ENCODE peak calls at places on chromosomes 5 and 9, in eight cellular contexts. P is PC-3, D is gastrocnemius medialis, Q is adrenal gland, U is neural progenitor cell, W is colonic mucosa, E is lower lobe of right lung, F is upper lobe of right lung. B is an unnamed sample.

GRCh38 chr9:131045300-131046092 is 36.5 kb downstream of the LAMC3 start:
- DNase-seq in E (no peak), D (no peak), F (no peak), W (no peak), P (no peak), Q (no peak), U (no peak), B (no peak)

GRCh38 chr5:160271396-160271795 is 41.0 kb downstream of the CCNJL start:
- DNase-seq in P (no peak), F (no peak), U (peak; percentile 42), Q (no peak), E (peak; percentile 62), W (peak; percentile 80), D (no peak), B (no peak)

GRCh38 chr9:75200892-75201470 is 112.7 kb downstream of the OSTF1 start:
- DNase-seq in P (peak; percentile 74), W (peak; percentile 23), D (no peak), U (peak; percentile 69), E (no peak), F (no peak), Q (no peak), B (no peak)

GRCh38 chr9:135920973-135921585 is 13.7 kb upstream of the CAMSAP1 start:
- DNase-seq in P (no peak), D (peak; percentile 19), W (no peak), Q (no peak), E (no peak), U (no peak), F (peak; percentile 63), B (no peak)

GRCh38 chr9:93268551-93269314 is 84.8 kb downstream of the WNK2 start:
- DNase-seq in U (no peak), P (no peak), F (peak; percentile 40), E (peak; percentile 43), Q (no peak), W (peak; percentile 87), D (no peak), B (peak; percentile 8)

GRCh38 chr9:130041648-130042405 is 1.2 kb downstream of the FNBP1 start:
- DNase-seq in D (no peak), W (peak; percentile 29), U (peak; percentile 52), P (peak; percentile 56), E (no peak), Q (no peak), F (no peak), B (peak; percentile 48)

GRCh38 chr5:83583859-83584258 is 112.3 kb downstream of the VCAN start:
- DNase-seq in P (peak; percentile 64), U (no peak), Q (no peak), D (no peak), W (no peak), E (no peak), F (no peak), B (no peak)

GRCh38 chr9:36142510-36143161 is 6.1 kb downstream of the GLIPR2 start:
- DNase-seq in D (no peak), F (no peak), W (peak; percentile 71), E (no peak), P (no peak), U (no peak), Q (no peak), B (no peak)

GRCh38 chr5:179777909-179778308 is 15.9 kb upstream of the LTC4S start:
- DNase-seq in F (no peak), Q (no peak), E (no peak), P (no peak), U (no peak), D (no peak), W (no peak), B (no peak)
- H3K36me3 ChIP-seq in F (peaks cover 52% of the 10 kb centered on the region), Q (no peaks in the 10 kb centered on the region), E (peaks cover 76% of the 10 kb centered on the region), P (no peaks in the 10 kb centered on the region), U (no peaks in the 10 kb centered on the region), D (peaks cover 45% of the 10 kb centered on the region), W (peaks cover 11% of the 10 kb centered on the region), B (peaks cover 80% of the 10 kb centered on the region)

DNA sequence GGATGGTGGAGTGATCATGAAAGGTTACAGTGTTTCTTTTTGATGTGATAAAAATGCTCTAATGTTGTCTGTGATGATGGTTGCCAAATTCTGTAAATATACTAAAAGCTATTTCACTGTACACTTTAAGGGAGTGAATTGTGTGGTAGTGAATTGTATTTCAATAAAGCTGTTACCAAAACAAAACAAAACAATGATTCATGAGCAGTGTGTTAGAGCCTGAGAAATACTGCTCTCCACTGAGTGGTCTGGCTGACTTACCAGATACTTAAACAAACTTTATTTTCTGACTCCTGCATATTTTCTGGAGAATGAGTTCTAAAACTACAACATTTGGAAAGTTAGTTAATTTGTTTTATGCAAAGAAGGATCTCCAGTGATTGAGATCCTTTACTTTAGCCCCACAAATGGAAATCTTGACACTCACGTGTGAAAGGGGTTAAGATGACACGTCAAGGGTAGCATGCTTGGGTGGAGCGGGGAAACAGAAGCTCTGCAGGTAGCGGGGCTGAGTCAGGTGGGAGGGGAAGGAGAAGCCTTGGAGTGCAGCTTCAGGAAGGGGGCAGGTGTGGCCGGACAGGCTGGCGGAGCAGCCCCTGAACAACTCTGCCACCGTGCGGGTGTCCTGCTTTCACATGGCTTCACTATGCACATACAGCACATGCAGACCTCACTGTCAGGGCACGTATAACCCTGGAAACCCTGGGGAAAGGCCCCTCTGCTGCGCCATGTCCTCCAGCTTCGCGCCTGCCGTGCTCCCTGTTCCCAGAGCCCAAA is 256.7 kb downstream of the IRX1 start:
- DNase-seq in E (no peak), F (no peak), U (no peak), Q (no peak), W (no peak), D (no peak), P (no peak), B (no peak)
- TF ChIP-seq CTCF in E (no peak), F (no peak), U (no peak), Q (no peak), W (no peak), D (no peak), P (no peak), B (no peak)

GRCh38 chr5:145775893-145776444 is 59.2 kb downstream of the PRELID2 start:
- DNase-seq in F (no peak), D (peak; percentile 13), P (peak; percentile 77), Q (peak; percentile 39), E (no peak), W (no peak), U (no peak), B (peak; percentile 59)
- H3K27ac ChIP-seq in F (no peak overlapping the region), D (peak overlapping the region; percentile 18), P (peak overlapping the region; percentile 24), Q (peak overlapping the region; percentile 72), E (peak overlapping the region; percentile 0), W (no peak overlapping the region), U (no peak overlapping the region), B (peak overlapping the region; percentile 54)

DNA sequence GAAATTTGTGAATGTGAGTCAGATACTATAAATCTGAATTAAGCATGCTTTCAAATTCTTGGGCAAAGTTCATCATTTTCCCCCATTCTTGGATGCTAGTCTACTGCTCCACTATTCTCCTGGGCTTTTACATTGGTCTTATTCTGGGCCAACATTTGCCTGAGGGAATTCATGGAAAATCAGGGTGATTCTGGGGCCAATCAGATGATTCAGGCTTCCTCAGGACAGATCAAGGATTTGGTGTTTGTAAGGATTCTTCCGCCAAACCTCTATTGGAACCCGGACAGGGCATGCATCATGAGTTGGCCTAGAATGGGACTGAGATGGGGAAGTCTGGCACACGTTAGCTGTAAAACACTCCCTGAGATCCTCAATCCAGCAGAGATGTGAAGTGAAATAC is 113.8 kb downstream of the MEF2C start:
- DNase-seq in D (no peak), P (peak; percentile 62), E (no peak), F (no peak), Q (no peak), W (no peak), U (no peak), B (peak; percentile 43)
- H3K36me3 ChIP-seq in D (peaks cover 5% of the 10 kb centered on the region), P (no peaks in the 10 kb centered on the region), E (peaks cover 10% of the 10 kb centered on the region), F (peaks cover 10% of the 10 kb centered on the region), Q (no peaks in the 10 kb centered on the region), W (no peaks in the 10 kb centered on the region), U (no peaks in the 10 kb centered on the region), B (peaks cover 6% of the 10 kb centered on the region)

DNA sequence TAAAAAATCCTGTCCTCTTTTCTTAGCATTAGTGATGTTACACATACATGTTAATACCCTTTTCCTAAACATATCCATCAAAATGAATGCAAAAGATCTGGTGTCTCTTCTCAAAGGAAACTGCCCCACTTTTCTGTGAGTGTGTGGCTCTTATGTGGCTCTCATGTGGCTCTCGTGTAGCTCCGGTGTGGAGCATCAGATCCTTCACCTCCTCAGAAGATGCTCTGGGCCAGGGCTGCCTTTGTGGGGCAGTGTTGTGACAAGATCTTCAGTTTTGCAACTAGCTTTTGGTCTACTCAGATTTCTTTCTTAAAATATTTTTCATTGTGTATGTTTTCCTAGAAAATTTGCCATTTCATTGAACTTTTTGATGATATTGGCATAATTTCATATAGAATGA is 19.3 kb downstream of the GARNL3 start:
- DNase-seq in Q (peak; percentile 44), E (no peak), D (peak; percentile 47), W (peak; percentile 21), F (no peak), P (peak; percentile 39), U (peak; percentile 21), B (peak; percentile 59)
- TF ChIP-seq CTCF in Q (no peak), E (peak; percentile 30), D (peak; percentile 43), W (no peak), F (peak; percentile 34), P (peak; percentile 55), U (no peak), B (no peak)

GRCh38 chr5:75331095-75332090 is 5.6 kb upstream of the HMGCR start:
- DNase-seq in U (no peak), E (no peak), P (no peak), Q (no peak), D (no peak), W (no peak), F (no peak), B (no peak)
- H3K27ac ChIP-seq in U (no peak overlapping the region), E (no peak overlapping the region), P (no peak overlapping the region), Q (no peak overlapping the region), D (no peak overlapping the region), W (no peak overlapping the region), F (no peak overlapping the region), B (no peak overlapping the region)

GRCh38 chr5:14102666-14103065 is 40.5 kb upstream of the TRIO start:
- DNase-seq in F (no peak), E (no peak), P (no peak), Q (no peak), U (no peak), D (no peak), W (no peak), B (no peak)

GRCh38 chr5:14097998-14098471 is 45.1 kb upstream of the TRIO start:
- DNase-seq in E (no peak), U (no peak), Q (no peak), W (no peak), D (no peak), F (no peak), P (peak; percentile 81), B (no peak)

GRCh38 chr5:14101922-14102321 is 41.2 kb upstream of the TRIO start:
- DNase-seq in Q (no peak), D (no peak), P (no peak), F (no peak), E (no peak), U (peak; percentile 76), W (no peak), B (no peak)

GRCh38 chr5:14105717-14106435 is 37.3 kb upstream of the TRIO start:
- DNase-seq in E (no peak), D (no peak), F (no peak), Q (peak; percentile 46), P (peak; percentile 99), U (no peak), W (no peak), B (no peak)

GRCh38 chr5:14100281-14100680 is 42.9 kb upstream of the TRIO start:
- DNase-seq in Q (no peak), W (no peak), D (no peak), E (no peak), U (no peak), P (peak; percentile 86), F (no peak), B (no peak)
- H3K36me3 ChIP-seq in Q (no peaks in the 10 kb centered on the region), W (no peaks in the 10 kb centered on the region), D (no peaks in the 10 kb centered on the region), E (no peaks in the 10 kb centered on the region), U (no peaks in the 10 kb centered on the region), P (peaks cover 4% of the 10 kb centered on the region), F (no peaks in the 10 kb centered on the region), B (no peaks in the 10 kb centered on the region)

GRCh38 chr5:35436441-35437057 is 181.1 kb upstream of the SPEF2 start:
- DNase-seq in P (peak; percentile 57), W (peak; percentile 38), Q (peak; percentile 28), D (no peak), U (peak; percentile 57), E (no peak), F (no peak), B (no peak)
- TF ChIP-seq CTCF in P (peak; percentile 72), W (peak; percentile 65), Q (peak; percentile 43), D (no peak), U (peak; percentile 72), E (peak; percentile 40), F (peak; percentile 53), B (no peak)

B was measured in tibial artery.